ENCODE peak calls at places on chromosomes 16 and 17, in six cellular contexts. A is osteocyte, T is adipocyte, D is activated T-cell treated with anti-CD3 and anti-CD28 coated beads for 1 hour, Z is epithelial cell of esophagus, E is head of caudate nucleus. Q is an unnamed sample.

GRCh38 chr17:81636505-81637288 is at the start of the genes NPLOC4 and TSPAN10:
- DNase-seq in A (peak; percentile 97), T (peak; percentile 94), D (peak; percentile 83), Z (peak; percentile 86), E (peak; percentile 93), Q (peak; percentile 88)

GRCh38 chr17:76530489-76530814 is 7.1 kb downstream of the CYGB start:
- DNase-seq in A (no peak), T (no peak), D (no peak), Z (peak; percentile 32), E (no peak), Q (peak; percentile 32)

GRCh38 chr17:59399914-59400313 is 68.5 kb downstream of the YPEL2 start:
- DNase-seq in A (no peak), T (no peak), D (no peak), Z (no peak), E (no peak), Q (no peak)

GRCh38 chr17:44664867-44665266 is 8.6 kb downstream of the MEIOC start:
- DNase-seq in A (no peak), T (no peak), D (no peak), Z (no peak), E (no peak), Q (no peak)

GRCh38 chr17:32341141-32341856 is 674 bp downstream of the C17orf75 start:
- DNase-seq in A (peak; percentile 10), T (peak; percentile 35), D (peak; percentile 20), Z (peak; percentile 47), E (no peak), Q (peak; percentile 48)

GRCh38 chr16:76277099-76278030 is at the start of gene CNTNAP4:
- DNase-seq in A (no peak), T (peak; percentile 32), D (no peak), Z (peak; percentile 4), E (peak; percentile 87), Q (no peak)

GRCh38 chr17:81153340-81153803 is 11.9 kb upstream of the PVALEF start:
- DNase-seq in A (no peak), T (no peak), D (no peak), Z (peak; percentile 24), E (peak; percentile 80), Q (no peak)

GRCh38 chr17:55433629-55434422 is 12.2 kb upstream of the MMD start:
- DNase-seq in A (no peak), T (peak; percentile 89), D (no peak), Z (peak; percentile 96), E (no peak), Q (peak; percentile 95)

GRCh38 chr17:61294286-61294685 is 105.4 kb upstream of the TBX2 start:
- DNase-seq in A (no peak), T (no peak), D (no peak), Z (no peak), E (no peak), Q (peak; percentile 18)

GRCh38 chr17:47929218-47930000 is 12.0 kb upstream of the PNPO start:
- DNase-seq in A (no peak), T (no peak), D (no peak), Z (no peak), E (no peak), Q (no peak)

GRCh38 chr17:31919802-31920525 is 16.8 kb upstream of the SUZ12 start:
- DNase-seq in A (no peak), T (peak; percentile 64), D (no peak), Z (peak; percentile 21), E (no peak), Q (no peak)

GRCh38 chr17:15454328-15454727 is 13.1 kb downstream of the CDRT4 start:
- DNase-seq in A (no peak), T (no peak), D (no peak), Z (no peak), E (no peak), Q (no peak)

GRCh38 chr16:4556112-4556511 is at the start of gene C16orf96:
- DNase-seq in A (no peak), T (peak; percentile 27), D (no peak), Z (peak; percentile 22), E (no peak), Q (peak; percentile 34)

GRCh38 chr16:24696699-24697098 is 32.8 kb upstream of the TNRC6A start:
- DNase-seq in A (no peak), T (no peak), D (no peak), Z (no peak), E (no peak), Q (no peak)

GRCh38 chr17:82536220-82537201 is 17.0 kb downstream of the FOXK2 start:
- DNase-seq in A (no peak), T (peak; percentile 84), D (no peak), Z (peak; percentile 73), E (no peak), Q (peak; percentile 48)

GRCh38 chr17:81329279-81329926 is 34.3 kb upstream of the SLC38A10 start:
- DNase-seq in A (peak; percentile 95), T (peak; percentile 93), D (no peak), Z (peak; percentile 99), E (no peak), Q (peak; percentile 97)

GRCh38 chr17:1002771-1003555 is 6.0 kb downstream of the TIMM22 start:
- DNase-seq in A (no peak), T (peak; percentile 82), D (no peak), Z (no peak), E (no peak), Q (no peak)

GRCh38 chr17:2635675-2636074 is 42.2 kb downstream of the PAFAH1B1 start:
- DNase-seq in A (no peak), T (peak; percentile 12), D (no peak), Z (no peak), E (no peak), Q (no peak)

GRCh38 chr17:28827672-28828071 is 14.9 kb downstream of the FAM222B start:
- DNase-seq in A (no peak), T (no peak), D (no peak), Z (no peak), E (no peak), Q (no peak)

GRCh38 chr17:81517339-81518112 is 4.9 kb upstream of the ACTG1 start:
- DNase-seq in A (peak; percentile 84), T (peak; percentile 48), D (no peak), Z (no peak), E (no peak), Q (peak; percentile 45)

GRCh38 chr16:11155284-11155806 is 100.7 kb downstream of the SOCS1 start:
- DNase-seq in A (no peak), T (peak; percentile 49), D (no peak), Z (no peak), E (no peak), Q (no peak)

GRCh38 chr16:89449726-89450335 is 40.5 kb downstream of the ANKRD11 start:
- DNase-seq in A (no peak), T (no peak), D (no peak), Z (peak; percentile 69), E (no peak), Q (peak; percentile 75)

GRCh38 chr17:57106107-57106835 is 21.2 kb downstream of the AKAP1 start:
- DNase-seq in A (no peak), T (no peak), D (no peak), Z (peak; percentile 7), E (no peak), Q (peak; percentile 16)

GRCh38 chr16:87897563-87898505 is 28.5 kb upstream of the SLC7A5 start:
- DNase-seq in A (no peak), T (no peak), D (peak; percentile 22), Z (no peak), E (no peak), Q (no peak)

GRCh38 chr16:5025171-5025632 is 8.5 kb downstream of the NAGPA start:
- DNase-seq in A (no peak), T (no peak), D (no peak), Z (no peak), E (peak; percentile 86), Q (no peak)

GRCh38 chr17:37731056-37731455 is 13.8 kb downstream of the HNF1B start:
- DNase-seq in A (no peak), T (no peak), D (no peak), Z (no peak), E (no peak), Q (no peak)